ENCODE peak calls at places on chromosomes 6 and 20, in ten cellular contexts. F is caudate nucleus; O is stimulated activated naive B cell treated with anti-CD40 and anti-IgM and Interleukin-4, amounts not matched to agents 10 μg/mL and 1 μg/mL and 100 μg/mL, for 72 hours; L is posterior vena cava; C is fibroblast of the conjunctiva; X is progenitor cell of endocrine pancreas; G is Daoy; Z is kidney tubule cell; V is activated naive CD4-positive, alpha-beta T cell treated with Interleukin-2 at 50 U/mL for 16 hours; T is HTR-8/SVneo. H is an unnamed sample.

GRCh38 chr20:52983726-52984450 is 11.7 kb downstream of the TSHZ2 start:
- DNase-seq in C (no peak), G (no peak), Z (no peak), L (no peak), V (no peak), X (no peak), F (no peak), T (no peak), O (no peak), H (no peak)

GRCh38 chr6:70303034-70303525 is at the start of gene COL9A1:
- DNase-seq in Z (no peak), G (no peak), C (no peak), V (no peak), L (no peak), T (no peak), F (no peak), O (no peak), X (no peak), H (no peak)

GRCh38 chr6:22082278-22082677 is 214.6 kb downstream of the PRL start:
- DNase-seq in G (no peak), X (no peak), O (no peak), F (no peak), Z (no peak), L (no peak), T (no peak), V (no peak), C (no peak), H (no peak)

GRCh38 chr6:36075656-36076055 is 48.0 kb downstream of the MAPK14 start:
- DNase-seq in O (no peak), Z (peak), F (no peak), L (no peak), T (no peak), G (no peak), C (no peak), X (no peak), V (no peak), H (no peak)

GRCh38 chr20:38304845-38305447 is 990 bp downstream of the BPI start:
- DNase-seq in C (no peak), L (no peak), G (peak), T (peak), O (no peak), Z (peak), F (no peak), V (no peak), X (no peak), H (peak)

GRCh38 chr6:85464722-85465150 is 14.9 kb downstream of the NT5E start:
- DNase-seq in Z (peak), V (no peak), X (no peak), C (no peak), G (peak), T (peak), L (no peak), F (no peak), O (no peak), H (no peak)

GRCh38 chr6:75882734-75883133 is 133.7 kb downstream of the MYO6 start:
- DNase-seq in V (no peak), X (no peak), T (peak), G (peak), O (no peak), C (peak), F (no peak), L (no peak), Z (peak), H (no peak)

GRCh38 chr20:43583982-43584432 is 6.7 kb upstream of the IFT52 start:
- DNase-seq in F (peak), O (no peak), Z (peak), T (peak), X (no peak), L (peak), V (no peak), G (peak), C (peak), H (no peak)

GRCh38 chr6:50824505-50824904 is 5.8 kb downstream of the TFAP2B start:
- DNase-seq in C (no peak), X (no peak), L (no peak), O (no peak), Z (no peak), T (no peak), F (no peak), V (no peak), G (no peak), H (no peak)

GRCh38 chr6:150221152-150221551 is 78.3 kb downstream of the PPP1R14C start:
- DNase-seq in T (no peak), V (no peak), L (no peak), X (no peak), C (no peak), Z (no peak), F (no peak), G (no peak), O (no peak), H (no peak)

GRCh38 chr6:82084324-82084920 is 163.1 kb downstream of the IBTK start:
- DNase-seq in C (no peak), Z (no peak), V (no peak), G (no peak), O (no peak), F (no peak), T (no peak), L (no peak), X (no peak), H (no peak)

GRCh38 chr6:161376367-161376766 is 102.5 kb upstream of the AGPAT4 start:
- DNase-seq in C (no peak), O (no peak), Z (no peak), F (no peak), X (no peak), T (no peak), V (no peak), G (no peak), L (no peak), H (no peak)

GRCh38 chr6:153411249-153411648 is 280.2 kb upstream of the RGS17 start:
- DNase-seq in F (no peak), Z (no peak), T (no peak), C (no peak), L (no peak), X (no peak), O (no peak), V (no peak), G (no peak), H (no peak)

GRCh38 chr6:17352302-17352701 is 41.1 kb upstream of the CAP2 start:
- DNase-seq in F (no peak), L (no peak), X (no peak), C (no peak), Z (peak), V (no peak), G (peak), T (no peak), O (no peak), H (no peak)

GRCh38 chr6:24522090-24522820 is 27.5 kb downstream of the ALDH5A1 start:
- DNase-seq in V (no peak), O (peak), G (peak), L (no peak), C (no peak), Z (peak), F (no peak), X (no peak), T (no peak), H (peak)

GRCh38 chr6:23350752-23351453 is 775.1 kb upstream of the NRSN1 start:
- DNase-seq in Z (peak), X (no peak), F (no peak), C (no peak), O (no peak), G (no peak), T (no peak), L (no peak), V (no peak), H (no peak)

GRCh38 chr6:161694995-161695394 is 421.1 kb upstream of the AGPAT4 start:
- DNase-seq in X (no peak), G (peak), L (no peak), O (no peak), T (no peak), V (no peak), C (no peak), F (no peak), Z (peak), H (no peak)

GRCh38 chr6:78605909-78606446 is 261.4 kb upstream of the IRAK1BP1 start:
- DNase-seq in V (no peak), F (no peak), L (no peak), O (no peak), G (peak), X (no peak), C (peak), Z (peak), T (no peak), H (no peak)

GRCh38 chr20:47773381-47773786 is 11.9 kb downstream of the SULF2 start:
- DNase-seq in Z (no peak), C (no peak), T (no peak), F (no peak), V (no peak), O (no peak), L (peak), G (no peak), X (no peak), H (no peak)

GRCh38 chr6:31116661-31117385 is 2.2 kb downstream of the PSORS1C1 start:
- DNase-seq in F (no peak), C (no peak), V (no peak), O (no peak), Z (no peak), G (no peak), X (no peak), T (no peak), L (peak), H (no peak)

GRCh38 chr20:3661060-3661820 is 2.0 kb downstream of the GFRA4 start:
- DNase-seq in F (no peak), V (no peak), O (no peak), Z (no peak), C (no peak), X (no peak), L (peak), G (peak), T (no peak), H (no peak)

GRCh38 chr6:17491416-17492142 is 98.2 kb downstream of the CAP2 start:
- DNase-seq in T (no peak), X (no peak), G (no peak), V (no peak), O (no peak), L (no peak), F (no peak), Z (no peak), C (no peak), H (no peak)

GRCh38 chr6:131061041-131061770 is 1.8 kb downstream of the EPB41L2 start:
- DNase-seq in Z (peak), V (no peak), L (no peak), X (no peak), G (no peak), O (no peak), F (no peak), T (no peak), C (no peak), H (peak)

GRCh38 chr20:59662161-59662560 is 57.8 kb downstream of the PHACTR3 start:
- DNase-seq in F (no peak), G (no peak), O (no peak), T (no peak), V (no peak), X (no peak), Z (no peak), C (no peak), L (no peak), H (no peak)

GRCh38 chr6:142478117-142478516 is 176.3 kb downstream of the ADGRG6 start:
- DNase-seq in Z (peak), X (no peak), G (peak), O (peak), C (no peak), F (no peak), T (peak), L (no peak), V (no peak), H (no peak)

GRCh38 chr6:138493413-138493812 is 5.9 kb downstream of the NHSL1 start:
- DNase-seq in G (peak), Z (peak), T (no peak), V (no peak), L (no peak), F (no peak), O (no peak), C (peak), X (no peak), H (no peak)

GRCh38 chr20:19497064-19497463 is 261.0 kb upstream of the RIN2 start:
- DNase-seq in L (no peak), G (peak), Z (peak), C (no peak), O (no peak), X (no peak), F (no peak), V (no peak), T (no peak), H (no peak)

GRCh38 chr6:36724514-36725385 is 27.1 kb downstream of the RAB44 start:
- DNase-seq in X (peak), C (peak), V (peak), Z (peak), O (no peak), F (no peak), L (peak), T (peak), G (peak), H (peak)

GRCh38 chr6:69220293-69220847 is 576.4 kb downstream of the LMBRD1 start:
- DNase-seq in G (no peak), C (no peak), O (no peak), Z (no peak), L (no peak), T (no peak), V (no peak), F (no peak), X (no peak), H (no peak)

GRCh38 chr20:8535403-8536003 is 403.4 kb downstream of the PLCB1 start:
- DNase-seq in L (no peak), X (no peak), T (no peak), C (no peak), F (no peak), V (no peak), O (no peak), Z (no peak), G (peak), H (peak)

GRCh38 chr6:32973934-32974333 is 5.5 kb downstream of the BRD2 start:
- DNase-seq in O (no peak), Z (peak), G (peak), F (no peak), L (no peak), T (no peak), V (peak), C (peak), X (no peak), H (no peak)

GRCh38 chr6:111478064-111478476 is 4.9 kb downstream of the REV3L start:
- DNase-seq in T (no peak), F (no peak), X (no peak), G (peak), L (no peak), Z (peak), O (no peak), C (no peak), V (no peak), H (no peak)

GRCh38 chr6:143223895-143224294 is 163.2 kb downstream of the AIG1 start:
- DNase-seq in C (no peak), Z (peak), V (no peak), O (no peak), T (no peak), L (peak), X (peak), F (no peak), G (peak), H (no peak)

GRCh38 chr6:169886631-169887227 is 135.3 kb downstream of the ERMARD start:
- DNase-seq in G (no peak), X (no peak), C (no peak), O (no peak), F (no peak), L (peak), V (no peak), Z (no peak), T (no peak), H (no peak)

GRCh38 chr6:19180348-19181073 is 656.7 kb upstream of the ID4 start:
- DNase-seq in F (no peak), X (no peak), L (peak), T (no peak), C (no peak), Z (no peak), G (peak), O (no peak), V (no peak), H (no peak)

GRCh38 chr6:41625442-41625841 is 12.8 kb upstream of the MDFI start:
- DNase-seq in F (no peak), V (no peak), C (peak), L (peak), X (no peak), O (no peak), G (no peak), T (no peak), Z (no peak), H (no peak)

H was measured in GM13976.